ENCODE peak calls at places on chromosome 20, in four cellular contexts. K, T, I and J are unnamed samples.
A peak's percentile ranks its signal among the peaks of the same experiment; 100 is the strongest.

GRCh38 chr20:37042986-37043972 is 52.5 kb downstream of the RBL1 start:
- DNase-seq in K (no peak), T (no peak), I (no peak), J (no peak)

GRCh38 chr20:53668981-53669380 is 75.3 kb upstream of the ZNF217 start:
- DNase-seq in K (no peak), T (no peak), I (no peak), J (no peak)

GRCh38 chr20:54643761-54644160 is 168.4 kb downstream of the DOK5 start:
- DNase-seq in K (no peak), T (no peak), I (peak; percentile 56), J (peak; percentile 28)

GRCh38 chr20:25057234-25058050 is 497 bp downstream of the ACSS1 start:
- DNase-seq in K (peak; percentile 26), T (no peak), I (peak; percentile 86), J (peak; percentile 23)

GRCh38 chr20:14235355-14235754 is 102.1 kb downstream of the FLRT3 start:
- DNase-seq in K (no peak), T (no peak), I (no peak), J (peak; percentile 54)

GRCh38 chr20:59425572-59425971 is 125.2 kb downstream of the EDN3 start:
- DNase-seq in K (no peak), T (no peak), I (no peak), J (no peak)

GRCh38 chr20:11686900-11687543 is 230.7 kb upstream of the BTBD3 start:
- DNase-seq in K (no peak), T (no peak), I (peak; percentile 74), J (no peak)

GRCh38 chr20:1424336-1424735 is 31.5 kb upstream of the FKBP1A start:
- DNase-seq in K (no peak), T (no peak), I (no peak), J (no peak)

GRCh38 chr20:11992426-11992825 is 74.7 kb downstream of the BTBD3 start:
- DNase-seq in K (no peak), T (no peak), I (no peak), J (no peak)

GRCh38 chr20:39518649-39519048 is 556.5 kb downstream of the DHX35 start:
- DNase-seq in K (no peak), T (no peak), I (no peak), J (no peak)

GRCh38 chr20:25253606-25254275 is 5.9 kb downstream of the PYGB start:
- DNase-seq in K (no peak), T (no peak), I (no peak), J (no peak)

GRCh38 chr20:63322146-63322922 is 29.3 kb downstream of the COL20A1 start:
- DNase-seq in K (no peak), T (no peak), I (no peak), J (no peak)

GRCh38 chr20:53805895-53806384 is 212.3 kb upstream of the ZNF217 start:
- DNase-seq in K (no peak), T (no peak), I (no peak), J (peak; percentile 84)

GRCh38 chr20:40463171-40463570 is 225.9 kb downstream of the MAFB start:
- DNase-seq in K (no peak), T (no peak), I (no peak), J (no peak)

GRCh38 chr20:21380711-21381110 is 16.6 kb downstream of the NKX2-4 start:
- DNase-seq in K (no peak), T (no peak), I (peak; percentile 71), J (no peak)

GRCh38 chr20:1897965-1898464 is 2.8 kb downstream of the SIRPA start:
- DNase-seq in K (no peak), T (no peak), I (no peak), J (no peak)

GRCh38 chr20:22581437-22582385 is 2.7 kb downstream of the FOXA2 start:
- DNase-seq in K (no peak), T (no peak), I (peak; percentile 54), J (no peak)

GRCh38 chr20:34536798-34537394 is 20.7 kb downstream of the DYNLRB1 start:
- DNase-seq in K (no peak), T (peak; percentile 26), I (peak; percentile 76), J (no peak)

GRCh38 chr20:1122388-1123315 is 4.2 kb downstream of the PSMF1 start:
- DNase-seq in K (no peak), T (peak; percentile 56), I (peak; percentile 70), J (peak; percentile 26)

GRCh38 chr20:14481863-14482262 is 144.5 kb upstream of the FLRT3 start:
- DNase-seq in K (no peak), T (no peak), I (no peak), J (no peak)

GRCh38 chr20:19460386-19460785 is 247.9 kb downstream of the SLC24A3 start:
- DNase-seq in K (no peak), T (no peak), I (no peak), J (no peak)

GRCh38 chr20:11734431-11734830 is 183.3 kb upstream of the BTBD3 start:
- DNase-seq in K (no peak), T (no peak), I (no peak), J (no peak)

GRCh38 chr20:16699287-16699686 is 30.5 kb upstream of the SNRPB2 start:
- DNase-seq in K (no peak), T (no peak), I (no peak), J (no peak)

GRCh38 chr20:35506872-35507638 is 22.4 kb downstream of the C20orf173 start:
- DNase-seq in K (no peak), T (no peak), I (no peak), J (peak; percentile 60)

GRCh38 chr20:63833776-63834544 is 2.9 kb upstream of the ZBTB46 start:
- DNase-seq in K (no peak), T (no peak), I (no peak), J (peak; percentile 4)

GRCh38 chr20:35329435-35330139 is 37.4 kb upstream of the FAM83C start:
- DNase-seq in K (no peak), T (no peak), I (peak; percentile 31), J (no peak)

GRCh38 chr20:63343460-63344150 is 17.5 kb downstream of the CHRNA4 start:
- DNase-seq in K (no peak), T (no peak), I (no peak), J (no peak)

GRCh38 chr20:38392356-38392755 is 42.8 kb downstream of the SNHG17 start:
- DNase-seq in K (no peak), T (no peak), I (no peak), J (no peak)

GRCh38 chr20:16801919-16802651 is 53.9 kb downstream of the OTOR start:
- DNase-seq in K (peak; percentile 61), T (peak; percentile 85), I (peak; percentile 84), J (peak; percentile 33)

GRCh38 chr20:19974621-19975435 is 42.3 kb upstream of the NAA20 start:
- DNase-seq in K (no peak), T (peak; percentile 73), I (peak; percentile 93), J (peak; percentile 95)

GRCh38 chr20:23857954-23858565 is 21.5 kb downstream of the CST5 start:
- DNase-seq in K (no peak), T (no peak), I (no peak), J (no peak)

GRCh38 chr20:45115386-45115774 is 406 bp upstream of the WFDC5 start:
- DNase-seq in K (no peak), T (no peak), I (no peak), J (no peak)

GRCh38 chr20:45115829-45116228 is 855 bp upstream of the WFDC5 start:
- DNase-seq in K (no peak), T (no peak), I (no peak), J (no peak)

GRCh38 chr20:45117581-45117980 is 2.6 kb upstream of the WFDC5 start:
- DNase-seq in K (no peak), T (no peak), I (no peak), J (no peak)

GRCh38 chr20:45119556-45120266 is 4.6 kb downstream of the WFDC12 start:
- DNase-seq in K (no peak), T (no peak), I (no peak), J (no peak)

DNA sequence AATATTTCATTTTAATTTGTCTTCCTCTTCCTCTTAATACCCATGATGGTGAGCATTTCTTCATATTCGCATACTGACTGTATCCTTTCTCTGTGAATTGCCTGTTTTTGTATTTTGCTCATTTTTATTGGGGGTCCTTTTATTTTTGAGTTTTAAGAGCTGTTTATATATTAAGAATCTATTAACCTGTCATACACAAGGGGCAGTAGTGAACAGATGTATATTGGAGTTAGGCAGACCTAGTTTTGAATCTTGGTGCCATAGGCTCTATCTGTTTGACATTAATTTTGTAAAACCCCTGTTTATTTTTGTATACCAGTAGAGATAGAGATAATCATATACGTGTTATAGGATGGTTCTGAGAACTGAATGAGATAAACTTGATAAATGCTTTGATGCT is 3.1 kb upstream of the WFDC5 start:
- DNase-seq in K (no peak), T (no peak), I (no peak), J (no peak)
- TF ChIP-seq CTCF in K (no peak), T (no peak), I (no peak), J (peak; percentile 42)

DNA sequence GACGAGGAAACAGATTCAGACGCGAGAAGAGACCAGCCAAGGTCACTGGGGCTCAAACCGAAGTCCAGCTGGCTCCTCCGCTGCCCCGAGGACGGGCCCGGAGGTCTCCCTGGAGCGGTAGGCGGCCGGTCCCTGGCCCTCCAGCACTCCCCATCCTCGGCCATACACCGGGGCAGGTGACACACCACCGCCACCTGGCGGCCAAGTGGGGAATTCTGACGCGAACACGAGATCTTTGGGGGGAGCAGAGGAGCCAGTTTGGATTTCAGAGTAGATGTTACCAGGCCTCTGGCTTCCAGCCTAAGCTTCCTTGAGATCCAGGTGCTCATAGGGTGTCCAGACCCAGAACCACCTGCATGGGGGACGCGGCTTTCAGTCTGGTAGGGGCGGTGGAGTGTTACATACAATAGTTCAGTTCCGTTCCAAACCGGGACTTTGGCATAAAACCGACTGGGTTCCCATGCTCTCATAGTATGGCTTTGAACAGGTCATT is 16.1 kb downstream of the BPIFB1 start:
- DNase-seq in K (peak; percentile 90), T (peak; percentile 50), I (peak; percentile 72), J (peak; percentile 16)
- TF ChIP-seq CTCF in K (peak; percentile 100), T (peak; percentile 83), I (peak; percentile 92), J (peak; percentile 98)

GRCh38 chr20:51267679-51268078 is 244.8 kb upstream of the KCNG1 start:
- DNase-seq in K (no peak), T (no peak), I (no peak), J (no peak)
- TF ChIP-seq CTCF in K (no peak), T (no peak), I (no peak), J (no peak)

DNA sequence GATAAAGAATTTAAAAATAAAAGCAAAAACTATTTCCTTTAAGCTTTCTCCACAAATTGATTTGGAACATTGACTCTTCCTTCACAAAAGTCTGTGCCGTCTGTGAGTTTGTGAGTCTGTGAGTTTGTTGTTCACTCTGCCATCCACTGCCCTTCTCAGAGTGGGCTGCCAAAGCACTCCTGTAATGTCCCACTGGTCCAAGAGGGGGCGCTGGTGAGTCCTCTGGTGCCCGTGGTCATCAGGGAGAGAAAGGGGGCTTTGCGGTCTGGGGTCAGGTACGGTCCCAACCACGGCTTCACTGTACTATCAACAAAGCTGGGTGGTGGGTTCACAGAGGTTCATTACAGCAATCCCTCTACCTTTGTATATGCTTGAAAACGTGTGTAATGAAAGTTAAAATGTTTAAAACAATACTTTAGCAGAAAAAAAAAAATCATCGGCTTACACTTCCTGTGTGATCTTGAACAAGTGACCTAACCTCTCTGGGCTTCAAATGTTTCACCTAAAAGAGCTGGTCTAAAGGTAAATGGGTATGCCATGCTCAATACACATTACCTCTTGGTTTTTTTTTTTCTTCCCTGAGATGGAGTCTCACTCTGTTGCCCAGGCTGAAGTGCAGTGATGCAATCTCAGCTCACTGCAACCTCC is 5.6 kb upstream of the ANKRD60 start:
- DNase-seq in K (peak; percentile 42), T (peak; percentile 51), I (peak; percentile 36), J (no peak)
- TF ChIP-seq CTCF in K (peak; percentile 63), T (peak; percentile 41), I (peak; percentile 33), J (peak; percentile 88)

DNA sequence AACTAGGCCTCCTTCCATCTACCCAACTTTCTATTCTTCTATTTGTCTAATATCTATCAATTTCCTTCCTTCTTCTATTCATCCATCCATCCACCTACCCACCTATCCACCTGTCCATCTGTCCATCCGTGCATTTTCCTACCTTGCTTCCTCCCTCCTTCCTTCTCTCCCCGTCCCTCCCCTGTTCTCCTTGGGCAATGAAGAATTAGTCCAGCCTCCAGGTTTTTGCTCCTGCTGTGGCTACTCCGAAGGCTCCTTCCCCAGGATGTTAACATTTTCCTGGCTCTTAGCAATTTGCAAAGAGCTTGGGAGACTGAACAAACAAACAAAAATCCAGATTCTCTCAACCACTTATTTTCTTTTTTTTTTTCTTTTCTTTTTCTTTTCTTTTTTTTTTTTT is 81.6 kb downstream of the KCNB1 start:
- DNase-seq in K (no peak), T (peak; percentile 67), I (no peak), J (no peak)
- TF ChIP-seq CTCF in K (no peak), T (no peak), I (no peak), J (no peak)